ENCODE peak calls at places on chromosomes 12 and 14, in four cellular contexts. A is CD4-positive, alpha-beta T cell; H is choroid plexus epithelial cell; X is transverse colon. N is an unnamed sample.

GRCh38 chr12:124654666-124655316 is 87.4 kb upstream of the NCOR2 start:
- DNase-seq in A (no peak), H (no peak), X (no peak), N (no peak)

GRCh38 chr12:40515041-40515825 is 177.0 kb upstream of the CNTN1 start:
- DNase-seq in A (no peak), H (no peak), X (no peak), N (peak; percentile 7)

GRCh38 chr12:27474344-27474743 is 27.8 kb downstream of the SMCO2 start:
- DNase-seq in A (no peak), H (peak; percentile 82), X (no peak), N (no peak)

GRCh38 chr14:67722293-67722692 is 20.6 kb downstream of the RDH12 start:
- DNase-seq in A (no peak), H (peak; percentile 72), X (peak; percentile 34), N (no peak)

GRCh38 chr12:25653487-25654175 is 100.5 kb upstream of the LMNTD1 start:
- DNase-seq in A (no peak), H (no peak), X (no peak), N (no peak)

GRCh38 chr12:1612196-1612595 is 16.8 kb upstream of the WNT5B start:
- DNase-seq in A (no peak), H (peak; percentile 43), X (no peak), N (no peak)

GRCh38 chr14:91138511-91139359 is 24.9 kb downstream of the DGLUCY start:
- DNase-seq in A (no peak), H (peak; percentile 49), X (peak; percentile 31), N (peak; percentile 55)

GRCh38 chr12:41663487-41664258 is 475.6 kb downstream of the PDZRN4 start:
- DNase-seq in A (no peak), H (peak; percentile 71), X (no peak), N (no peak)

GRCh38 chr14:104738375-104739019 is 14.4 kb upstream of the SIVA1 start:
- DNase-seq in A (no peak), H (no peak), X (no peak), N (no peak)

GRCh38 chr14:23608454-23608853 is 27.7 kb upstream of the DHRS2 start:
- DNase-seq in A (no peak), H (no peak), X (no peak), N (no peak)

GRCh38 chr14:70811065-70811464 is 1.8 kb upstream of the MAP3K9 start:
- DNase-seq in A (no peak), H (no peak), X (no peak), N (no peak)

GRCh38 chr12:32686340-32686739 is 7.2 kb downstream of the DNM1L start:
- DNase-seq in A (no peak), H (no peak), X (no peak), N (no peak)

GRCh38 chr14:89040080-89040437 is 215.6 kb downstream of the TTC8 start:
- DNase-seq in A (no peak), H (no peak), X (no peak), N (no peak)

GRCh38 chr12:41026151-41026550 is 162.0 kb upstream of the PDZRN4 start:
- DNase-seq in A (no peak), H (no peak), X (no peak), N (no peak)

GRCh38 chr12:5524116-5524768 is 92.3 kb downstream of the NTF3 start:
- DNase-seq in A (no peak), H (no peak), X (no peak), N (no peak)

GRCh38 chr12:94575645-94576393 is 74.5 kb downstream of the TMCC3 start:
- DNase-seq in A (no peak), H (no peak), X (no peak), N (no peak)

GRCh38 chr12:15214851-15215601 is 6.2 kb downstream of the RERG start:
- DNase-seq in A (no peak), H (no peak), X (no peak), N (no peak)

GRCh38 chr12:17411662-17412061 is 678.3 kb downstream of the RERGL start:
- DNase-seq in A (no peak), H (no peak), X (no peak), N (no peak)

DNA sequence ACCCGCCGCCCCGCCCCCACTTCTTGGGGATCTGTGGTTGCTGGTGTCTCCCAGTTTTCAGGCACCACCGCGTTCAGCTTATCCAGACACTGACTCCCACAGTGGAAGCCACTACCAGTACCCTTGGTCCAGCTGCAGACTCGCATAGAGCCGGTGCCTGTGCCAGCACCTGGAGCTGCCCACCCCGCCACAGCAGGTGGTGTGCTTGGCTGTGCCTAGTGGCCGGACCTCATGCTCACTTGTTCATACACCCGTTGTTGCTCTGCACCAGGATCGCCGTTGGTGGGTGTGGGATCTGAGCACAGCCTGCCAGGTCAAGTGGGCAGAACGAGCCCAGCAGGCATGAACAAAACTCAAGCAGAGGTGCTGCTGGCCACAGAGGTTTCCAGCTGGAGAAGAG is 673.2 kb downstream of the RERGL start:
- DNase-seq in A (no peak), H (no peak), X (no peak), N (no peak)
- TF ChIP-seq CTCF in A (no peak), H (no peak), X (no peak), N (no peak)

GRCh38 chr12:56351325-56351724 is 8.6 kb downstream of the STAT2 start:
- DNase-seq in A (no peak), H (no peak), X (no peak), N (no peak)

GRCh38 chr12:56348776-56349175 is 10.1 kb downstream of the IL23A start:
- DNase-seq in A (no peak), H (no peak), X (no peak), N (no peak)

GRCh38 chr12:56350662-56351061 is 9.2 kb downstream of the STAT2 start:
- DNase-seq in A (no peak), H (no peak), X (no peak), N (no peak)

DNA sequence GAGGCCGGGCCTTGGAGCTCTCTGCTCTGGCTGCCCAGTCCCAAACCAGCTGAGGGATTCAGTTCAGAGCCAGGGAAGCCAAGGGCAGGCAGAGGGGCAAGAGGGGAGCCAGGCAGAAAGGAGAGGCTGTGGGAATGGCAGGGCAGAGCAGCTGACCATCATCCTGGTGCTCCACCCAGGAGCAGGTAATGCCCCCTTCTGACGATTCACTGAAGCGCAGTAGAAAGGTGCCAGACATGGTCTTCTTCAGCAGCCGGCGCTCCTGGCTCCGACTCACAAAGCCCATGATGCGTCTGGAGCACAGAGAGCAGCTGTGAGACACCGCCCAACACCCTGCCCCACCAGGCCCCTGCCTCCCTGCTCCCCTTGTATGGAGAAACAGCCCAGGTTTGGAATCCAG is 8.0 kb downstream of the IL23A start:
- DNase-seq in A (no peak), H (no peak), X (no peak), N (no peak)
- TF ChIP-seq CTCF in A (no peak), H (peak; percentile 24), X (no peak), N (no peak)

GRCh38 chr14:106605548-106606448 is 1079.4 kb downstream of the TMEM121 start:
- DNase-seq in A (peak; percentile 78), H (no peak), X (peak; percentile 65), N (peak; percentile 79)
- TF ChIP-seq CTCF in A (peak; percentile 61), H (no peak), X (no peak), N (peak; percentile 72)

DNA sequence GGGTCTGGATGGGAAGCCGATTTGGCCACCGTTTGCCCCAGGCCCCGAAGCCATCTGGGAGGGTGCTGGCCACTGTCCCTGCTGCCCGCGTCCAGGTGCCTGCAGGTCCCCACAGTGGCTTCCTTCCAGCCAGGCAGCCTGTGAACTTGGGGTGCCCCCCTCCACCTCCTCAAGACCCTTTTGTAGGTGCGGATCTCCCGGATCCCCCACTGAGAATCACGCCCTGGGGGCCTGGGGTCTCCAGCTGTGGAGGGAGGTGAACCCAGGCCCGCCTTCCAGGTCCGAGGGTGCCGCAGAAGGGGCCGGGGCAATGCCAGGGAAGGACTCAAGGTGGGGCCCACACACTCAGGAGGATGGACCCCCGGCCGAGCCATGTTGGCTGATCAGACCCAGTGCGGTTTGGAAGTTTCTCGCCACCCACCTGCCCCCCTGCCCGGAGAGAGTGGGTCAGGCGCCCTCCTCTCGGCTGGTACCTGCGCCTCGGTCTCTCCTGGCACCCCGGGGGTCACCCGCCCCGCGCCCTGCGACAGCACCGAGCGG is 1.7 kb downstream of the MMP17 start:
- DNase-seq in A (no peak), H (no peak), X (no peak), N (no peak)
- TF ChIP-seq CTCF in A (no peak), H (no peak), X (no peak), N (no peak)

DNA sequence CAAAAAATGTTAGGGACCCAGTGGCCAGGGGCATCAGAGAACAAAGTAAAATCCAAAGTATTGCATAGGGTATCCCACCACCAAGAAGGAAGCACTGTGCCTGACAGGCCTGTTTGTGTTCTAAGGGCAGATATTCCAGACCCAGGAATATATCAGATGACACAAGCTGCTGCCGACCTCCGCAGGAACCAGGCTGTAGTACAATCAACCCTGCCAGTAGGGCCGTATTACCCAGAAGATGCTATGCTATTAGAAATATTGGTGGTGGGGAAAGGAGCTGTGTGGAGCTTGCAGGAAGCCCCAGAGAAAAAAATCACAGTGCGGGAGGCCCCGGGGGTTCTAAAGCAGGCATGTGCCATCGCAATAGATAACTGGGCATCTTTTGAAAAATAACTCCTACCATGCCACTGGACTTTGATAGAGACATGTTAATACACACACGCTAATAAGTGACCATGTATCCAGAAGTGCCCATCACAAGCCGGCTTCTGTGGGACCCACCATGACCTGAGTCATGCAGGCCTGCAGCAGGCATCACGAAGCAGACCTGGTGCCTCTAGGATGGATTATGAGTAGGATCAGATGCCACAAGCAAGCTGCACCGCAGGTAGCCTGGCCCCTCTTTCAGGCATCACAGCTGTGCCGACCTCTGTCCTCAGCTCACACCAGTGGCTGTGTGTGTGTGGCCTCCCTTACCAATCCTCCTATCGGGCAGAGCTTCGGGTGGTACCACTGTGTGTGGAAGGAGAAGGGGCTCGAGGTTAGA is 242.7 kb downstream of the BCL11B start:
- DNase-seq in A (no peak), H (no peak), X (no peak), N (no peak)
- TF ChIP-seq CTCF in A (no peak), H (no peak), X (no peak), N (no peak)

DNA sequence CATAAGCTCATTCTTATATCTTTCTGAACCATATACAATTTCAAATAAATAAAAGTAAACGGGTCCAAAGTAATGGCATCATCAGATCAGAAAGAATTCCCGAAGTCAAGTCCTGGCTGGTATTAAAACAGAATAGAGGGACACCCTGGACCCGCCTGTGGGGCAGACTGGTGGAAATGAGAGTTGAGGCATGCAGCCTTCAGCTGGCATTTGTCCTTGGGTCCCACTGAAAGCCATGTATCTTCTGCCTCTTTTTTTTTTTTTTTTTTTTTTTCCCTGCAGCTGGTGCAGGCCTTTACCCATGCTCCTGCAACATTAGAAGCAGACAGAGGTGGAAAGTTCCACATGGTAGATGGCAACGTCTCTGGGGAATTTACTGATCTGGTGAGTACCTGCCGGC is 9.9 kb downstream of the AHSA1 start:
- DNase-seq in A (no peak), H (no peak), X (no peak), N (no peak)
- TF ChIP-seq CTCF in A (no peak), H (no peak), X (no peak), N (no peak)

GRCh38 chr12:52263761-52264434 is 10.5 kb upstream of the KRT86 start:
- DNase-seq in A (no peak), H (no peak), X (no peak), N (no peak)
- TF ChIP-seq CTCF in A (no peak), H (no peak), X (no peak), N (no peak)

N was measured in GM13976.